ENCODE peak calls at places on chromosomes 3 and 15, in four cellular contexts. G is stimulated activated effector memory CD8-positive, alpha-beta T cell treated with anti-CD3 and anti-CD28 coated beads, Interleukin-12 subunit alpha, Interleukin-12 subunit beta, amount 100 ng/mL, for 72 hours; Y is fibroblast of the conjunctiva; R is HT1080. K is an unnamed sample.

GRCh38 chr3:141386611-141387110 is 18.4 kb downstream of the ZBTB38 start:
- DNase-seq in G (no peak), Y (peak; percentile 71), R (no peak), K (no peak)

GRCh38 chr15:60773255-60773654 is 294.3 kb upstream of the ICE2 start:
- DNase-seq in G (no peak), Y (no peak), R (no peak), K (no peak)

GRCh38 chr3:140365872-140366697 is 311.8 kb upstream of the TRIM42 start:
- DNase-seq in G (no peak), Y (no peak), R (no peak), K (no peak)

GRCh38 chr15:81492303-81492702 is 118.3 kb upstream of the TMC3 start:
- DNase-seq in G (no peak), Y (peak; percentile 57), R (peak; percentile 43), K (peak; percentile 69)

GRCh38 chr3:131907809-131908208 is 127.0 kb downstream of the CPNE4 start:
- DNase-seq in G (no peak), Y (no peak), R (no peak), K (no peak)

GRCh38 chr3:126469479-126469878 is 6.2 kb downstream of the ZXDC start:
- DNase-seq in G (no peak), Y (no peak), R (no peak), K (no peak)

GRCh38 chr3:8639585-8639984 is 5.0 kb downstream of the SSUH2 start:
- DNase-seq in G (no peak), Y (no peak), R (no peak), K (no peak)

GRCh38 chr15:60614862-60615771 is 136.2 kb upstream of the ICE2 start:
- DNase-seq in G (no peak), Y (no peak), R (no peak), K (no peak)

GRCh38 chr15:64751464-64751863 is 23.9 kb downstream of the RBPMS2 start:
- DNase-seq in G (no peak), Y (no peak), R (no peak), K (no peak)

GRCh38 chr3:38109580-38110313 is 27.2 kb downstream of the ACAA1 start:
- DNase-seq in G (no peak), Y (no peak), R (no peak), K (no peak)

GRCh38 chr15:77542491-77543001 is 90.2 kb downstream of the LINGO1 start:
- DNase-seq in G (no peak), Y (no peak), R (peak; percentile 84), K (no peak)

GRCh38 chr3:187839422-187839821 is 94.2 kb upstream of the BCL6 start:
- DNase-seq in G (no peak), Y (no peak), R (no peak), K (no peak)

GRCh38 chr15:60798821-60799220 is 319.9 kb upstream of the ICE2 start:
- DNase-seq in G (peak; percentile 68), Y (peak; percentile 38), R (peak; percentile 55), K (peak; percentile 20)

GRCh38 chr3:165339753-165340152 is 143.6 kb upstream of the SLITRK3 start:
- DNase-seq in G (no peak), Y (no peak), R (no peak), K (peak; percentile 18)